ENCODE peak calls at places on chromosome 11, in six cellular contexts. V is activated T-helper 1 cell treated with anti-CD3 and anti-CD28 coated beads, Interleukin-12 subunit alpha, Interleukin-12 subunit beta, Interleukin-2, Interleukin-4 antibody, amounts not matched to agents 30 ng/mL and 10 ng/mL and 1 ng/mL, durations not matched to agents 14 hours and 24 hours and 36 hours; G is type B pancreatic cell; L is T-helper 1 cell; E is CD4-positive, alpha-beta T cell; X is ELR. T is an unnamed sample.

GRCh38 chr11:15665368-15665871 is 550.7 kb downstream of the INSC start:
- DNase-seq in V (no peak), G (no peak), L (no peak), E (no peak), X (peak; percentile 18), T (no peak)

GRCh38 chr11:3006505-3007260 is 14.6 kb upstream of the NAP1L4 start:
- DNase-seq in V (no peak), G (no peak), L (no peak), E (no peak), X (no peak), T (no peak)

GRCh38 chr11:68096962-68097361 is 24.2 kb downstream of the CHKA start:
- DNase-seq in V (no peak), G (no peak), L (no peak), E (no peak), X (no peak), T (no peak)

GRCh38 chr11:9941991-9942390 is 278.1 kb downstream of the SWAP70 start:
- DNase-seq in V (no peak), G (no peak), L (no peak), E (no peak), X (no peak), T (no peak)

GRCh38 chr11:132858203-132858602 is 674.1 kb downstream of the OPCML start:
- DNase-seq in V (no peak), G (no peak), L (no peak), E (no peak), X (peak; percentile 61), T (peak; percentile 86)

GRCh38 chr11:9616042-9616640 is 42.7 kb downstream of the WEE1 start:
- DNase-seq in V (no peak), G (no peak), L (no peak), E (no peak), X (no peak), T (peak; percentile 4)

GRCh38 chr11:118572914-118573550 is 823 bp downstream of the ARCN1 start:
- DNase-seq in V (peak; percentile 20), G (peak; percentile 51), L (peak; percentile 63), E (no peak), X (peak; percentile 65), T (peak; percentile 53)

GRCh38 chr11:8265681-8266241 is 2.1 kb upstream of the LMO1 start:
- DNase-seq in V (no peak), G (no peak), L (no peak), E (no peak), X (peak; percentile 17), T (peak; percentile 70)

GRCh38 chr11:111739299-111739698 is 26.9 kb downstream of the PPP2R1B start:
- DNase-seq in V (no peak), G (no peak), L (no peak), E (no peak), X (no peak), T (no peak)

GRCh38 chr11:73760066-73760679 is 701 bp downstream of the RAB6A start:
- DNase-seq in V (no peak), G (peak; percentile 68), L (no peak), E (peak; percentile 2), X (peak; percentile 45), T (peak; percentile 62)

GRCh38 chr11:126355926-126356897 is 726 bp downstream of the ST3GAL4 start:
- DNase-seq in V (no peak), G (no peak), L (no peak), E (peak; percentile 1), X (peak; percentile 60), T (no peak)

GRCh38 chr11:3143136-3143880 is 21.8 kb downstream of the OSBPL5 start:
- DNase-seq in V (no peak), G (no peak), L (no peak), E (no peak), X (no peak), T (no peak)

GRCh38 chr11:43802509-43802908 is 78.1 kb upstream of the ALKBH3 start:
- DNase-seq in V (no peak), G (no peak), L (no peak), E (no peak), X (peak; percentile 22), T (no peak)

GRCh38 chr11:19072464-19072863 is 11.9 kb upstream of the MRGPRX2 start:
- DNase-seq in V (no peak), G (no peak), L (no peak), E (no peak), X (no peak), T (no peak)

GRCh38 chr11:76209956-76210885 is 3.9 kb upstream of the WNT11 start:
- DNase-seq in V (no peak), G (no peak), L (no peak), E (peak; percentile 41), X (peak; percentile 63), T (peak; percentile 76)

GRCh38 chr11:95556342-95557151 is 233.0 kb downstream of the FAM76B start:
- DNase-seq in V (peak; percentile 6), G (no peak), L (peak; percentile 73), E (no peak), X (no peak), T (no peak)

GRCh38 chr11:128837627-128838026 is 29.5 kb downstream of the KCNJ1 start:
- DNase-seq in V (no peak), G (no peak), L (peak; percentile 44), E (no peak), X (no peak), T (no peak)